ENCODE peak calls at places on chromosomes 6 and 20, in four cellular contexts. J, P, S and F are unnamed samples.
A peak's percentile ranks its signal among the peaks of the same experiment; 100 is the strongest.

GRCh38 chr20:4170621-4171537 is 155.5 kb upstream of the RNF24 start:
- DNase-seq in P (no peak), J (no peak), S (no peak), F (no peak)

GRCh38 chr6:11791354-11792107 is 12.9 kb upstream of the ADTRP start:
- DNase-seq in P (peak; percentile 5), J (no peak), S (no peak), F (no peak)

GRCh38 chr6:149060985-149061760 is 256.3 kb upstream of the TAB2 start:
- DNase-seq in P (no peak), J (no peak), S (peak; percentile 28), F (no peak)

GRCh38 chr6:36169023-36170007 is 27.2 kb upstream of the BRPF3 start:
- DNase-seq in J (no peak), S (no peak), P (no peak), F (no peak)

GRCh38 chr6:149931501-149931900 is 8.6 kb upstream of the RAET1G start:
- DNase-seq in J (no peak), S (no peak), P (no peak), F (no peak)

GRCh38 chr6:44489912-44490604 is 102.6 kb downstream of the CDC5L start:
- DNase-seq in J (no peak), S (peak; percentile 96), P (no peak), F (no peak)

GRCh38 chr20:8974009-8974708 is 94.7 kb upstream of the PLCB4 start:
- DNase-seq in P (no peak), S (no peak), J (no peak), F (no peak)

GRCh38 chr20:54431545-54431944 is 43.8 kb upstream of the DOK5 start:
- DNase-seq in P (no peak), J (no peak), S (no peak), F (no peak)

GRCh38 chr20:12410783-12411182 is 493.1 kb downstream of the BTBD3 start:
- DNase-seq in J (no peak), P (no peak), S (no peak), F (no peak)

GRCh38 chr6:25883991-25884390 is 9.9 kb upstream of the SLC17A3 start:
- DNase-seq in J (no peak), P (no peak), S (peak; percentile 88), F (no peak)

GRCh38 chr20:61440548-61441055 is 188.5 kb downstream of the CDH4 start:
- DNase-seq in J (no peak), P (no peak), S (no peak), F (no peak)

GRCh38 chr6:152356016-152356415 is 281.1 kb downstream of the SYNE1 start:
- DNase-seq in P (no peak), S (peak; percentile 12), J (no peak), F (no peak)

GRCh38 chr6:4351857-4352669 is 216.7 kb upstream of the ECI2 start:
- DNase-seq in J (no peak), S (peak; percentile 96), P (no peak), F (no peak)

GRCh38 chr6:111173946-111174345 is 86.6 kb downstream of the SLC16A10 start:
- DNase-seq in S (no peak), J (no peak), P (no peak), F (no peak)

GRCh38 chr20:3563548-3564177 is 92.8 kb downstream of the ATRN start:
- DNase-seq in P (peak; percentile 9), J (no peak), S (peak; percentile 50), F (no peak)

GRCh38 chr6:169994734-169995133 is 243.3 kb downstream of the ERMARD start:
- DNase-seq in P (no peak), J (no peak), S (no peak), F (no peak)

GRCh38 chr20:2973574-2973973 is 69.8 kb upstream of the GNRH2 start:
- DNase-seq in P (no peak), S (no peak), J (no peak), F (no peak)

GRCh38 chr6:161076211-161076677 is 84.7 kb downstream of the MAP3K4 start:
- DNase-seq in P (peak; percentile 39), J (no peak), S (no peak), F (no peak)

GRCh38 chr6:66362888-66363287 is 655.9 kb upstream of the EYS start:
- DNase-seq in P (no peak), J (no peak), S (no peak), F (no peak)

GRCh38 chr20:53736757-53737403 is 143.2 kb upstream of the ZNF217 start:
- DNase-seq in P (no peak), J (no peak), S (peak; percentile 41), F (peak; percentile 61)

GRCh38 chr6:155717369-155717768 is 261.7 kb upstream of the NOX3 start:
- DNase-seq in S (no peak), J (no peak), P (no peak), F (no peak)

GRCh38 chr20:825710-826421 is 7.6 kb upstream of the FAM110A start:
- DNase-seq in P (no peak), J (no peak), S (no peak), F (no peak)

GRCh38 chr20:17835941-17836861 is 132.4 kb downstream of the SNX5 start:
- DNase-seq in S (peak; percentile 77), J (no peak), P (no peak), F (no peak)

GRCh38 chr20:43537921-43538854 is 20.6 kb upstream of the SGK2 start:
- DNase-seq in J (peak; percentile 10), S (peak; percentile 60), P (peak; percentile 17), F (no peak)

GRCh38 chr6:35191899-35192298 is 21.9 kb upstream of the SCUBE3 start:
- DNase-seq in P (peak; percentile 39), S (no peak), J (no peak), F (no peak)

GRCh38 chr6:149363154-149363553 is 36.9 kb upstream of the SUMO4 start:
- DNase-seq in P (no peak), S (no peak), J (no peak), F (no peak)

GRCh38 chr6:142913511-142914047 is 31.4 kb downstream of the HIVEP2 start:
- DNase-seq in J (peak; percentile 55), S (no peak), P (peak; percentile 56), F (peak; percentile 54)

GRCh38 chr6:166716910-166717617 is 90.0 kb upstream of the RPS6KA2 start:
- DNase-seq in S (no peak), J (no peak), P (no peak), F (no peak)

GRCh38 chr6:110828396-110828795 is 13.1 kb upstream of the CDK19 start:
- DNase-seq in P (no peak), S (peak; percentile 19), J (no peak), F (no peak)

GRCh38 chr6:32153252-32153834 is 598 bp upstream of the PPT2 start:
- DNase-seq in S (peak; percentile 60), J (no peak), P (no peak), F (no peak)

GRCh38 chr20:10329387-10330005 is 104.5 kb downstream of the MKKS start:
- DNase-seq in S (no peak), P (no peak), J (no peak), F (no peak)

GRCh38 chr20:62900052-62900691 is 26.1 kb downstream of the DIDO1 start:
- DNase-seq in P (peak; percentile 77), S (peak; percentile 62), J (peak; percentile 43), F (no peak)

GRCh38 chr6:112232845-112233256 is 21.5 kb downstream of the LAMA4 start:
- DNase-seq in P (no peak), S (peak; percentile 59), J (no peak), F (no peak)

GRCh38 chr6:2739335-2739734 is 11.4 kb downstream of the MYLK4 start:
- DNase-seq in P (no peak), J (no peak), S (peak; percentile 64), F (no peak)

GRCh38 chr20:23244207-23244915 is 106.2 kb upstream of the NXT1 start:
- DNase-seq in P (no peak), J (no peak), S (peak; percentile 1), F (no peak)